ENCODE peak calls at places on chromosomes 2 and 18, in four cellular contexts. Y, F, M and X are unnamed samples.

GRCh38 chr2:159807183-159808037 is 9.4 kb upstream of the CD302 start:
- DNase-seq in Y (no peak), F (no peak), M (peak; percentile 4), X (peak; percentile 32)

GRCh38 chr2:215937190-215937589 is 76.2 kb downstream of the MREG start:
- DNase-seq in Y (no peak), F (no peak), M (no peak), X (no peak)

GRCh38 chr2:20391951-20392699 is 41.5 kb upstream of the PUM2 start:
- DNase-seq in Y (no peak), F (no peak), M (no peak), X (no peak)

GRCh38 chr2:181887056-181887455 is 4.5 kb upstream of the ITPRID2 start:
- DNase-seq in Y (no peak), F (no peak), M (no peak), X (no peak)

GRCh38 chr2:152369176-152369860 is 34.3 kb downstream of the FMNL2 start:
- DNase-seq in Y (no peak), F (no peak), M (no peak), X (no peak)

GRCh38 chr2:200376422-200377142 is 70.1 kb downstream of the SPATS2L start:
- DNase-seq in Y (no peak), F (no peak), M (no peak), X (no peak)

GRCh38 chr2:164896226-164896625 is 54.6 kb upstream of the COBLL1 start:
- DNase-seq in Y (no peak), F (no peak), M (no peak), X (no peak)

GRCh38 chr2:239938651-239939486 is 86.3 kb downstream of the NDUFA10 start:
- DNase-seq in Y (no peak), F (no peak), M (no peak), X (no peak)

GRCh38 chr18:10046178-10046807 is 132.5 kb downstream of the VAPA start:
- DNase-seq in Y (no peak), F (no peak), M (no peak), X (no peak)

GRCh38 chr2:128270306-128271185 is 48.1 kb downstream of the HS6ST1 start:
- DNase-seq in Y (no peak), F (no peak), M (no peak), X (no peak)

GRCh38 chr2:224520064-224520463 is 65.1 kb downstream of the CUL3 start:
- DNase-seq in Y (no peak), F (no peak), M (peak; percentile 43), X (no peak)